ENCODE peak calls at places on chromosomes 5 and 9, in four cellular contexts. Y is IMR-90, C is smooth muscle cell of the brain vasculature, P is RWPE1. D is an unnamed sample.

GRCh38 chr5:139262414-139263139 is 31.0 kb upstream of the MATR3 start:
- DNase-seq in Y (peak), C (peak), P (peak), D (peak)

GRCh38 chr5:32709789-32710334 is 1.3 kb upstream of the NPR3 start:
- DNase-seq in Y (peak), C (peak), P (peak), D (peak)

GRCh38 chr5:178293400-178293799 is 60.8 kb upstream of the PHYKPL start:
- DNase-seq in Y (no peak), C (no peak), P (no peak), D (no peak)

GRCh38 chr9:121275781-121276658 is 8.1 kb downstream of the GSN start:
- DNase-seq in Y (no peak), C (no peak), P (no peak), D (no peak)

GRCh38 chr9:35599763-35600604 is 5.1 kb upstream of the TESK1 start:
- DNase-seq in Y (no peak), C (no peak), P (no peak), D (no peak)

GRCh38 chr5:166907314-166907713 is 1384.1 kb upstream of the WWC1 start:
- DNase-seq in Y (no peak), C (no peak), P (peak), D (no peak)

GRCh38 chr5:68329554-68329953 is 114.0 kb downstream of the PIK3R1 start:
- DNase-seq in Y (no peak), C (no peak), P (no peak), D (no peak)

GRCh38 chr5:100667021-100667671 is 132.0 kb downstream of the FAM174A start:
- DNase-seq in Y (peak), C (no peak), P (peak), D (no peak)

GRCh38 chr9:33737811-33738606 is 57.4 kb upstream of the PRSS3 start:
- DNase-seq in Y (peak), C (peak), P (peak), D (peak)

GRCh38 chr9:127056446-127056845 is 66.0 kb downstream of the ANGPTL2 start:
- DNase-seq in Y (no peak), C (no peak), P (no peak), D (no peak)

GRCh38 chr5:100456615-100457014 is 78.6 kb upstream of the FAM174A start:
- DNase-seq in Y (no peak), C (no peak), P (no peak), D (no peak)

GRCh38 chr9:18268381-18268780 is 205.6 kb upstream of the ADAMTSL1 start:
- DNase-seq in Y (peak), C (no peak), P (peak), D (peak)

GRCh38 chr9:124813496-124814177 is 36.7 kb downstream of the OLFML2A start:
- DNase-seq in Y (no peak), C (no peak), P (peak), D (no peak)

GRCh38 chr9:73133042-73133651 is 18.5 kb upstream of the ANXA1 start:
- DNase-seq in Y (no peak), C (no peak), P (no peak), D (no peak)

GRCh38 chr9:16821344-16821743 is 49.1 kb downstream of the BNC2 start:
- DNase-seq in Y (no peak), C (no peak), P (no peak), D (no peak)

GRCh38 chr5:159208508-159209437 is 580 bp downstream of the RNF145 start:
- DNase-seq in Y (peak), C (no peak), P (peak), D (peak)

GRCh38 chr5:124528838-124529237 is 217.6 kb downstream of the ZNF608 start:
- DNase-seq in Y (peak), C (no peak), P (no peak), D (no peak)

GRCh38 chr5:96781031-96781733 is 26.6 kb downstream of the ERAP1 start:
- DNase-seq in Y (peak), C (no peak), P (peak), D (no peak)

GRCh38 chr9:15154677-15155076 is 152.3 kb downstream of the TTC39B start:
- DNase-seq in Y (no peak), C (no peak), P (no peak), D (no peak)

GRCh38 chr9:14400658-14400995 is 86.7 kb upstream of the NFIB start:
- DNase-seq in Y (peak), C (peak), P (peak), D (no peak)

GRCh38 chr5:72572236-72572765 is 65.1 kb upstream of the ZNF366 start:
- DNase-seq in Y (no peak), C (no peak), P (no peak), D (no peak)

GRCh38 chr5:139817362-139817761 is 21.8 kb downstream of the PSD2 start:
- DNase-seq in Y (no peak), C (no peak), P (no peak), D (no peak)

GRCh38 chr9:137682431-137682991 is 63.7 kb downstream of the EHMT1 start:
- DNase-seq in Y (no peak), C (no peak), P (no peak), D (no peak)

D was measured in neuronal stem cell.